ENCODE peak calls at places on chromosomes 2 and 18, in six cellular contexts. O is colonic mucosa, X is suprapubic skin, V is HCT116, M is Peyer's patch, L is neural progenitor cell. A is an unnamed sample.
A peak's percentile ranks its signal among the peaks of the same experiment; 100 is the strongest.

GRCh38 chr2:85071096-85071495 is 62.1 kb upstream of the TCF7L1 start:
- DNase-seq in O (no peak), X (no peak), V (no peak), M (no peak), L (no peak), A (no peak)

GRCh38 chr2:95106081-95106480 is 15.5 kb downstream of the MRPS5 start:
- DNase-seq in O (no peak), X (no peak), V (no peak), M (no peak), L (no peak), A (no peak)

GRCh38 chr2:67259581-67260347 is 137.4 kb upstream of the ETAA1 start:
- DNase-seq in O (peak; percentile 35), X (no peak), V (no peak), M (no peak), L (no peak), A (no peak)

GRCh38 chr18:79548621-79548985 is 131.0 kb upstream of the CTDP1 start:
- DNase-seq in O (no peak), X (no peak), V (no peak), M (no peak), L (no peak), A (no peak)

GRCh38 chr2:30197570-30197969 is 33.8 kb upstream of the LBH start:
- DNase-seq in O (no peak), X (peak; percentile 34), V (no peak), M (no peak), L (peak; percentile 16), A (no peak)

GRCh38 chr2:178327516-178327915 is 123.5 kb downstream of the PRKRA start:
- DNase-seq in O (no peak), X (no peak), V (no peak), M (no peak), L (no peak), A (no peak)

GRCh38 chr18:57149031-57149430 is 2.1 kb downstream of the BOD1L2 start:
- DNase-seq in O (no peak), X (no peak), V (no peak), M (no peak), L (peak; percentile 51), A (no peak)

GRCh38 chr18:34522627-34523026 is 187.5 kb upstream of the DTNA start:
- DNase-seq in O (no peak), X (no peak), V (no peak), M (no peak), L (no peak), A (no peak)

GRCh38 chr2:100238471-100238870 is 83.8 kb downstream of the LONRF2 start:
- DNase-seq in O (no peak), X (no peak), V (no peak), M (no peak), L (peak; percentile 66), A (no peak)

GRCh38 chr18:40355701-40356100 is 1599.3 kb upstream of the PIK3C3 start:
- DNase-seq in O (no peak), X (no peak), V (no peak), M (no peak), L (no peak), A (no peak)

GRCh38 chr18:8942909-8943545 is 159.5 kb upstream of the NDUFV2 start:
- DNase-seq in O (no peak), X (no peak), V (no peak), M (no peak), L (no peak), A (no peak)

GRCh38 chr2:24438106-24438505 is 52.9 kb upstream of the NCOA1 start:
- DNase-seq in O (no peak), X (no peak), V (no peak), M (no peak), L (no peak), A (no peak)

GRCh38 chr2:30860715-30861114 is 53.5 kb upstream of the CAPN13 start:
- DNase-seq in O (no peak), X (no peak), V (no peak), M (no peak), L (no peak), A (no peak)

GRCh38 chr2:85748948-85749875 is 4.6 kb upstream of the ATOH8 start:
- DNase-seq in O (no peak), X (no peak), V (no peak), M (no peak), L (no peak), A (no peak)

GRCh38 chr2:18396328-18396727 is 164.1 kb downstream of the RDH14 start:
- DNase-seq in O (no peak), X (no peak), V (no peak), M (no peak), L (no peak), A (no peak)

GRCh38 chr2:187986392-187987105 is 305.1 kb upstream of the GULP1 start:
- DNase-seq in O (no peak), X (no peak), V (no peak), M (no peak), L (no peak), A (no peak)

GRCh38 chr2:191569025-191569424 is 108.9 kb upstream of the NABP1 start:
- DNase-seq in O (no peak), X (no peak), V (no peak), M (no peak), L (peak; percentile 24), A (no peak)

GRCh38 chr2:174664084-174664759 is 66.6 kb upstream of the WIPF1 start:
- DNase-seq in O (no peak), X (no peak), V (no peak), M (no peak), L (no peak), A (no peak)

GRCh38 chr18:12031836-12032235 is 50.5 kb downstream of the IMPA2 start:
- DNase-seq in O (no peak), X (peak; percentile 90), V (no peak), M (no peak), L (no peak), A (peak; percentile 74)

GRCh38 chr18:66792466-66792865 is 188.6 kb upstream of the CDH19 start:
- DNase-seq in O (no peak), X (no peak), V (no peak), M (no peak), L (no peak), A (no peak)

GRCh38 chr2:169362346-169363026 is at the start of gene LRP2:
- DNase-seq in O (peak; percentile 24), X (no peak), V (no peak), M (no peak), L (peak; percentile 74), A (peak; percentile 24)

GRCh38 chr2:85057236-85057635 is 76.0 kb upstream of the TCF7L1 start:
- DNase-seq in O (no peak), X (no peak), V (no peak), M (no peak), L (no peak), A (no peak)

GRCh38 chr2:84779781-84780180 is 101.1 kb downstream of the TRABD2A start:
- DNase-seq in O (no peak), X (no peak), V (no peak), M (no peak), L (no peak), A (no peak)

GRCh38 chr18:75660932-75661331 is 233.4 kb upstream of the SMIM21 start:
- DNase-seq in O (no peak), X (no peak), V (no peak), M (no peak), L (no peak), A (no peak)

GRCh38 chr2:152694161-152694661 is 23.1 kb downstream of the PRPF40A start:
- DNase-seq in O (no peak), X (no peak), V (no peak), M (no peak), L (no peak), A (no peak)

GRCh38 chr18:35030234-35030989 is 10.8 kb upstream of the MAPRE2 start:
- DNase-seq in O (peak; percentile 46), X (no peak), V (no peak), M (peak; percentile 38), L (no peak), A (no peak)

GRCh38 chr2:119259296-119259860 is 35.7 kb downstream of the STEAP3 start:
- DNase-seq in O (no peak), X (no peak), V (no peak), M (no peak), L (peak; percentile 56), A (peak; percentile 11)

GRCh38 chr2:37588316-37588777 is 83.1 kb downstream of the CDC42EP3 start:
- DNase-seq in O (no peak), X (no peak), V (peak; percentile 79), M (no peak), L (no peak), A (no peak)

GRCh38 chr2:37593694-37594093 is 77.7 kb downstream of the CDC42EP3 start:
- DNase-seq in O (no peak), X (no peak), V (no peak), M (no peak), L (no peak), A (no peak)

GRCh38 chr2:37589298-37589697 is 82.1 kb downstream of the CDC42EP3 start:
- DNase-seq in O (no peak), X (no peak), V (no peak), M (no peak), L (no peak), A (no peak)

GRCh38 chr2:37590119-37590571 is 81.3 kb downstream of the CDC42EP3 start:
- DNase-seq in O (no peak), X (no peak), V (no peak), M (no peak), L (no peak), A (peak; percentile 67)

GRCh38 chr2:37593024-37593423 is 78.4 kb downstream of the CDC42EP3 start:
- DNase-seq in O (no peak), X (no peak), V (no peak), M (no peak), L (no peak), A (no peak)
- H3K27ac ChIP-seq in O (no peak overlapping the region), X (peak overlapping the region; percentile 1), V (no peak overlapping the region), M (no peak overlapping the region), L (no peak overlapping the region), A (peak overlapping the region; percentile 61)

GRCh38 chr2:159904127-159904564 is 106.1 kb upstream of the CD302 start:
- DNase-seq in O (peak; percentile 37), X (peak; percentile 64), V (no peak), M (peak; percentile 50), L (no peak), A (no peak)
- H3K27ac ChIP-seq in O (peak overlapping the region; percentile 86), X (peak overlapping the region; percentile 53), V (no peak overlapping the region), M (peak overlapping the region; percentile 93), L (no peak overlapping the region), A (no peak overlapping the region)

DNA sequence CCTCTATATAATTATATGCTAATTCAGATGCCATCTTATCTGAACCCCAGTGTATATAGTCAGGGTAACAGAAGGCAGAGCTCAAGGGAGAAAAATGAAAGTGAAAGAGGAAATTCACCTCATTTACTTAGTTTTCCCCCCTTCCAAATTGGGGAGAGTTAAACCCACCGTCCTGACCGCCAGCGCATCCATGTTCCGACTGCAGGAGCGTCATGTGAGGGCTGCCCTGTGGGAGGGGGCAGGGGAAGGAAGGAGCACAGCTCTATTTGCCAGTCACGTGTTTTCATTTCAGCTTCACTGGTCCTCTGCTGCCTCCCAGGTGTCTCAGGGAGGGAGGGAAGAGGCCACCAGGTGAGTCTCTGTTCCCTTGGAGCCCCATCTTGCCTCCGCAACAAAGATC is 13.2 kb downstream of the CNNM4 start:
- DNase-seq in O (no peak), X (no peak), V (no peak), M (peak; percentile 71), L (no peak), A (no peak)
- H3K27ac ChIP-seq in O (peak overlapping the region; percentile 37), X (no peak overlapping the region), V (no peak overlapping the region), M (peak overlapping the region; percentile 66), L (no peak overlapping the region), A (no peak overlapping the region)

DNA sequence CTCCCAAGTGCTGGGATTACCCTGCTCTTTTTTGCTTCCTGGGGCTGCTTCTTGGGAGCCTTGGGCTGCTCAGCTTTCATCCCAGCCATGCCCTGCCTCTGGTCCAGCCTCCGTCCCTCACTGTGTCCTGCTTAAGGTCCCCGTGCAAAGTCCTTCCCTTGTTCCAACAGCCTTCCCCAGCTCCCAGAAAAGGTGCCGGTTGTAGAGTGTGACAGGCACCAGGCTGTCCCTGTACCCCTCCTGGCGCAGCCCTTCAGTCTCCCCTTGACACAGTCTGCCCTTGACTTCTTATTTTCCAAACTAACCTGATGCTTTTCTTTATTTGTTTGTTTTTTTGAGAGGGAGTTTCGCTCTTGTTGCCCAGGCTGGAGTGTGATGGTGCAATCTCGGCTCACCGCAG is 20.1 kb upstream of the ALPI start:
- DNase-seq in O (no peak), X (no peak), V (no peak), M (no peak), L (no peak), A (no peak)
- H3K27ac ChIP-seq in O (no peak overlapping the region), X (no peak overlapping the region), V (no peak overlapping the region), M (no peak overlapping the region), L (no peak overlapping the region), A (no peak overlapping the region)

A was measured in testis.